ENCODE peak calls at places on chromosomes 6 and 20, in nine cellular contexts. One of them, this sample, is unnamed.

GRCh38 chr6:14634072-14634471 is 516.5 kb downstream of the CD83 start:
- DNase-seq in GM23338: no peak
- DNase-seq in esophagus squamous epithelium: no peak
- DNase-seq in AG04450: no peak
- DNase-seq in dorsolateral prefrontal cortex: no peak
- DNase-seq in CD8-positive, alpha-beta memory T cell: no peak
- DNase-seq in cardiac muscle cell: no peak
- DNase-seq in A549: no peak
- DNase-seq in transverse colon: no peak
- DNase-seq in this sample: no peak

GRCh38 chr6:3712827-3713226 is 38.7 kb downstream of the PXDC1 start:
- DNase-seq in A549: no peak
- DNase-seq in cardiac muscle cell: no peak
- DNase-seq in transverse colon: no peak
- DNase-seq in CD8-positive, alpha-beta memory T cell: no peak
- DNase-seq in GM23338: no peak
- DNase-seq in dorsolateral prefrontal cortex: no peak
- DNase-seq in AG04450: no peak
- DNase-seq in esophagus squamous epithelium: no peak
- DNase-seq in this sample: peak

GRCh38 chr20:34976286-34976685 is 20.6 kb downstream of the MYH7B start:
- DNase-seq in dorsolateral prefrontal cortex: no peak
- DNase-seq in GM23338: no peak
- DNase-seq in A549: no peak
- DNase-seq in esophagus squamous epithelium: no peak
- DNase-seq in transverse colon: no peak
- DNase-seq in cardiac muscle cell: no peak
- DNase-seq in AG04450: no peak
- DNase-seq in CD8-positive, alpha-beta memory T cell: no peak
- DNase-seq in this sample: no peak

GRCh38 chr6:155349129-155349528 is 34.8 kb upstream of the TFB1M start:
- DNase-seq in transverse colon: no peak
- DNase-seq in cardiac muscle cell: no peak
- DNase-seq in A549: no peak
- DNase-seq in dorsolateral prefrontal cortex: no peak
- DNase-seq in esophagus squamous epithelium: no peak
- DNase-seq in CD8-positive, alpha-beta memory T cell: no peak
- DNase-seq in AG04450: peak
- DNase-seq in GM23338: no peak
- DNase-seq in this sample: no peak

GRCh38 chr20:20363449-20364015 is 4.4 kb upstream of the INSM1 start:
- DNase-seq in cardiac muscle cell: no peak
- DNase-seq in CD8-positive, alpha-beta memory T cell: no peak
- DNase-seq in dorsolateral prefrontal cortex: no peak
- DNase-seq in esophagus squamous epithelium: no peak
- DNase-seq in transverse colon: no peak
- DNase-seq in A549: no peak
- DNase-seq in GM23338: peak
- DNase-seq in AG04450: no peak
- DNase-seq in this sample: no peak

GRCh38 chr6:55250400-55250799 is 76.1 kb downstream of the HCRTR2 start:
- DNase-seq in esophagus squamous epithelium: no peak
- DNase-seq in A549: no peak
- DNase-seq in transverse colon: no peak
- DNase-seq in AG04450: no peak
- DNase-seq in dorsolateral prefrontal cortex: no peak
- DNase-seq in CD8-positive, alpha-beta memory T cell: no peak
- DNase-seq in GM23338: peak
- DNase-seq in cardiac muscle cell: no peak
- DNase-seq in this sample: no peak

GRCh38 chr6:164216368-164216767 is 801.9 kb downstream of the QKI start:
- DNase-seq in dorsolateral prefrontal cortex: no peak
- DNase-seq in A549: no peak
- DNase-seq in AG04450: no peak
- DNase-seq in CD8-positive, alpha-beta memory T cell: no peak
- DNase-seq in cardiac muscle cell: no peak
- DNase-seq in esophagus squamous epithelium: no peak
- DNase-seq in transverse colon: no peak
- DNase-seq in GM23338: no peak
- DNase-seq in this sample: no peak

GRCh38 chr6:45651301-45651700 is 273.6 kb upstream of the SUPT3H start:
- DNase-seq in GM23338: no peak
- DNase-seq in cardiac muscle cell: no peak
- DNase-seq in A549: no peak
- DNase-seq in esophagus squamous epithelium: no peak
- DNase-seq in AG04450: no peak
- DNase-seq in CD8-positive, alpha-beta memory T cell: no peak
- DNase-seq in transverse colon: no peak
- DNase-seq in dorsolateral prefrontal cortex: no peak
- DNase-seq in this sample: no peak

GRCh38 chr6:93789532-93789931 is 370.2 kb upstream of the EPHA7 start:
- DNase-seq in transverse colon: no peak
- DNase-seq in cardiac muscle cell: no peak
- DNase-seq in A549: no peak
- DNase-seq in esophagus squamous epithelium: no peak
- DNase-seq in CD8-positive, alpha-beta memory T cell: no peak
- DNase-seq in dorsolateral prefrontal cortex: no peak
- DNase-seq in AG04450: no peak
- DNase-seq in GM23338: no peak
- DNase-seq in this sample: no peak

GRCh38 chr6:93787841-93788240 is 368.5 kb upstream of the EPHA7 start:
- DNase-seq in dorsolateral prefrontal cortex: no peak
- DNase-seq in GM23338: no peak
- DNase-seq in transverse colon: no peak
- DNase-seq in A549: no peak
- DNase-seq in cardiac muscle cell: no peak
- DNase-seq in esophagus squamous epithelium: no peak
- DNase-seq in AG04450: no peak
- DNase-seq in CD8-positive, alpha-beta memory T cell: no peak
- DNase-seq in this sample: no peak

GRCh38 chr6:93779086-93779858 is 359.9 kb upstream of the EPHA7 start:
- DNase-seq in transverse colon: no peak
- DNase-seq in esophagus squamous epithelium: no peak
- DNase-seq in CD8-positive, alpha-beta memory T cell: no peak
- DNase-seq in GM23338: peak
- DNase-seq in AG04450: no peak
- DNase-seq in cardiac muscle cell: peak
- DNase-seq in dorsolateral prefrontal cortex: no peak
- DNase-seq in A549: no peak
- DNase-seq in this sample: no peak

GRCh38 chr6:93786474-93787330 is 367.3 kb upstream of the EPHA7 start:
- DNase-seq in esophagus squamous epithelium: no peak
- DNase-seq in CD8-positive, alpha-beta memory T cell: no peak
- DNase-seq in AG04450: no peak
- DNase-seq in A549: no peak
- DNase-seq in GM23338: peak
- DNase-seq in dorsolateral prefrontal cortex: no peak
- DNase-seq in transverse colon: no peak
- DNase-seq in cardiac muscle cell: peak
- DNase-seq in this sample: no peak

GRCh38 chr6:93784794-93785757 is 365.7 kb upstream of the EPHA7 start:
- DNase-seq in esophagus squamous epithelium: no peak
- DNase-seq in transverse colon: no peak
- DNase-seq in AG04450: no peak
- DNase-seq in CD8-positive, alpha-beta memory T cell: no peak
- DNase-seq in dorsolateral prefrontal cortex: no peak
- DNase-seq in A549: no peak
- DNase-seq in cardiac muscle cell: peak
- DNase-seq in GM23338: no peak
- DNase-seq in this sample: no peak
- H3K27ac ChIP-seq in esophagus squamous epithelium: no peak
- H3K27ac ChIP-seq in transverse colon: peak
- H3K27ac ChIP-seq in AG04450: no peak
- H3K27ac ChIP-seq in CD8-positive, alpha-beta memory T cell: no peak
- H3K27ac ChIP-seq in dorsolateral prefrontal cortex: no peak
- H3K27ac ChIP-seq in A549: peak
- H3K27ac ChIP-seq in cardiac muscle cell: no peak
- H3K27ac ChIP-seq in GM23338: peak
- H3K27ac ChIP-seq in this sample: no peak

GRCh38 chr6:40733770-40734396 is 146.7 kb upstream of the LRFN2 start:
- DNase-seq in dorsolateral prefrontal cortex: no peak
- DNase-seq in GM23338: no peak
- DNase-seq in esophagus squamous epithelium: no peak
- DNase-seq in transverse colon: no peak
- DNase-seq in cardiac muscle cell: no peak
- DNase-seq in A549: no peak
- DNase-seq in CD8-positive, alpha-beta memory T cell: no peak
- DNase-seq in AG04450: no peak
- DNase-seq in this sample: no peak
- H3K27ac ChIP-seq in dorsolateral prefrontal cortex: no peak
- H3K27ac ChIP-seq in GM23338: no peak
- H3K27ac ChIP-seq in esophagus squamous epithelium: no peak
- H3K27ac ChIP-seq in transverse colon: no peak
- H3K27ac ChIP-seq in cardiac muscle cell: no peak
- H3K27ac ChIP-seq in A549: no peak
- H3K27ac ChIP-seq in CD8-positive, alpha-beta memory T cell: no peak
- H3K27ac ChIP-seq in AG04450: no peak
- H3K27ac ChIP-seq in this sample: no peak

DNA sequence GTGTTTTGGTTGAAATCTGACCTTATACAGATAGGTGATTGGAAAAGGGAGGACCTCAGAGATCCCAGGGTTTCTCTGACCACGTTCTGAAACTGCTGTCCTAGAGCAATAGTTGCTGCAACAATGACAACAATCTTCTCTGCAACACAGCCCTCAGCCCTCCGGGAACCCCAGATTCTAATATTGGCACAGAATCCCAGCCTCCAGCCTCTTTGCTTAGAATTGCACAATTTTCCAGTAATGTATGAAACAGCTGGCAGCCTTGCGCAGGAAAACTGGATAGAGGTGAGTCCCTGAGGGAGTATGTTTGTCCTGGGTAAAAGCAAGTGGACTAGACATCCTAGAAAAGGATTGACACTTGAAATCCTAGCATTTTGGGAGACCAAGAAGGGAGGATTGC is 30.4 kb upstream of the PNRC1 start:
- DNase-seq in A549: no peak
- DNase-seq in AG04450: no peak
- DNase-seq in esophagus squamous epithelium: no peak
- DNase-seq in CD8-positive, alpha-beta memory T cell: no peak
- DNase-seq in dorsolateral prefrontal cortex: no peak
- DNase-seq in GM23338: no peak
- DNase-seq in cardiac muscle cell: peak
- DNase-seq in transverse colon: peak
- DNase-seq in this sample: no peak
- H3K27ac ChIP-seq in A549: peak
- H3K27ac ChIP-seq in AG04450: no peak
- H3K27ac ChIP-seq in esophagus squamous epithelium: no peak
- H3K27ac ChIP-seq in CD8-positive, alpha-beta memory T cell: no peak
- H3K27ac ChIP-seq in dorsolateral prefrontal cortex: no peak
- H3K27ac ChIP-seq in GM23338: no peak
- H3K27ac ChIP-seq in cardiac muscle cell: no peak
- H3K27ac ChIP-seq in transverse colon: no peak
- H3K27ac ChIP-seq in this sample: no peak

GRCh38 chr20:42889517-42889916 is 300.2 kb downstream of the PTPRT start:
- DNase-seq in esophagus squamous epithelium: no peak
- DNase-seq in transverse colon: no peak
- DNase-seq in A549: no peak
- DNase-seq in AG04450: no peak
- DNase-seq in GM23338: no peak
- DNase-seq in cardiac muscle cell: no peak
- DNase-seq in CD8-positive, alpha-beta memory T cell: no peak
- DNase-seq in dorsolateral prefrontal cortex: no peak
- DNase-seq in this sample: no peak

GRCh38 chr20:42886801-42887200 is 302.9 kb downstream of the PTPRT start:
- DNase-seq in A549: no peak
- DNase-seq in esophagus squamous epithelium: no peak
- DNase-seq in cardiac muscle cell: no peak
- DNase-seq in AG04450: no peak
- DNase-seq in dorsolateral prefrontal cortex: no peak
- DNase-seq in GM23338: no peak
- DNase-seq in CD8-positive, alpha-beta memory T cell: no peak
- DNase-seq in transverse colon: no peak
- DNase-seq in this sample: no peak

GRCh38 chr20:42887281-42887680 is 302.4 kb downstream of the PTPRT start:
- DNase-seq in GM23338: no peak
- DNase-seq in CD8-positive, alpha-beta memory T cell: no peak
- DNase-seq in AG04450: no peak
- DNase-seq in transverse colon: no peak
- DNase-seq in cardiac muscle cell: no peak
- DNase-seq in esophagus squamous epithelium: no peak
- DNase-seq in A549: no peak
- DNase-seq in dorsolateral prefrontal cortex: no peak
- DNase-seq in this sample: no peak

DNA sequence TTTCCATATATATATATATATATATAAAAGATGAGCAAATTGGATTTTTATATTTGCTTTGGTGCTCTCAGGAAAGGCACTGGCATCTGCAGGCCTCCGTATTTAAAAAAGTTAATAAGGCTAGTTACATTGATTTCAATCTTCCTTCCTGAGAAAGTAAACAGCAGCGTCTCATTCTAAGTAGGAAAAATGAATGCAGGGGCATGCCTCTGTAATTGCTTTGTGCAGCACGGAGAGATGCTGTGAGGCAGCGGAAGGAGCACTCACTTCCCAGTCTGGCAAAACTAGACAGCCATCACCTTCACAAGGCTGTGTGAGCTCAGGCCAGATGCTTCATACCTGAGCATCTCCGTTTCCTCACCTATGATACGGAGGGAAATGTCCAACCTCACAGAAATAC is 303.7 kb downstream of the PTPRT start:
- DNase-seq in esophagus squamous epithelium: no peak
- DNase-seq in transverse colon: no peak
- DNase-seq in dorsolateral prefrontal cortex: no peak
- DNase-seq in A549: no peak
- DNase-seq in cardiac muscle cell: no peak
- DNase-seq in GM23338: no peak
- DNase-seq in AG04450: no peak
- DNase-seq in CD8-positive, alpha-beta memory T cell: no peak
- DNase-seq in this sample: no peak
- H3K27ac ChIP-seq in esophagus squamous epithelium: no peak
- H3K27ac ChIP-seq in transverse colon: no peak
- H3K27ac ChIP-seq in dorsolateral prefrontal cortex: no peak
- H3K27ac ChIP-seq in A549: no peak
- H3K27ac ChIP-seq in cardiac muscle cell: no peak
- H3K27ac ChIP-seq in GM23338: no peak
- H3K27ac ChIP-seq in AG04450: no peak
- H3K27ac ChIP-seq in CD8-positive, alpha-beta memory T cell: no peak
- H3K27ac ChIP-seq in this sample: no peak

GRCh38 chr6:6592836-6593235 is 4.3 kb downstream of the LY86 start:
- DNase-seq in CD8-positive, alpha-beta memory T cell: no peak
- DNase-seq in GM23338: no peak
- DNase-seq in A549: no peak
- DNase-seq in cardiac muscle cell: no peak
- DNase-seq in transverse colon: no peak
- DNase-seq in esophagus squamous epithelium: no peak
- DNase-seq in dorsolateral prefrontal cortex: no peak
- DNase-seq in AG04450: no peak
- DNase-seq in this sample: no peak
- H3K27ac ChIP-seq in CD8-positive, alpha-beta memory T cell: no peak
- H3K27ac ChIP-seq in GM23338: no peak
- H3K27ac ChIP-seq in A549: no peak
- H3K27ac ChIP-seq in cardiac muscle cell: no peak
- H3K27ac ChIP-seq in transverse colon: peak
- H3K27ac ChIP-seq in esophagus squamous epithelium: peak
- H3K27ac ChIP-seq in dorsolateral prefrontal cortex: no peak
- H3K27ac ChIP-seq in AG04450: no peak
- H3K27ac ChIP-seq in this sample: no peak

DNA sequence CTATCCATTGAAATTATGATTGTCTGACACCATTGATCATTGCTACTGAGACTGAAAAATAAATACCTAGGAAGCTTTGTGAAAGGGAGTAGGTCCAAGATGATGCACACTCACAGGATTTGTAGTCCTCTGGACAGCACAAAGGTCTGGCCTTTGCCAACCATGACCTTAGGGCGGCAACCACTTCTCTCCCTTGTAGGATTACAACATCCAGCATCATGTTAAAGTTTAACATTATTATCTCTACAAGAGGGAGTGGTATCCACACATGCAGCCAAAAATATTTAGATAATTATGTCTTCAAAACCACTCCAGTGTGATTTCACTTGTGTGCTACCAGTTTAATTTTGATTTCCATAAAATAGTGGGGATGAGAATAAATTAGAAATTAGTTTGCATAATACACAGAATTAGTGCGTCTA is 51.1 kb upstream of the NHSL1 start:
- DNase-seq in GM23338: no peak
- DNase-seq in A549: no peak
- DNase-seq in CD8-positive, alpha-beta memory T cell: no peak
- DNase-seq in cardiac muscle cell: no peak
- DNase-seq in esophagus squamous epithelium: no peak
- DNase-seq in AG04450: no peak
- DNase-seq in dorsolateral prefrontal cortex: no peak
- DNase-seq in transverse colon: peak
- DNase-seq in this sample: no peak
- H3K27ac ChIP-seq in GM23338: no peak
- H3K27ac ChIP-seq in A549: peak
- H3K27ac ChIP-seq in CD8-positive, alpha-beta memory T cell: no peak
- H3K27ac ChIP-seq in cardiac muscle cell: no peak
- H3K27ac ChIP-seq in esophagus squamous epithelium: no peak
- H3K27ac ChIP-seq in AG04450: no peak
- H3K27ac ChIP-seq in dorsolateral prefrontal cortex: no peak
- H3K27ac ChIP-seq in transverse colon: peak
- H3K27ac ChIP-seq in this sample: no peak